ENCODE peak calls at places on chromosomes 12 and 14, in ten cellular contexts. X is A549, A is fibroblast of the aortic adventitia, V is GM10248, O is adrenal gland, H is OCI-LY7, I is GM06990, U is Calu3, N is heart left ventricle, W is natural killer cell. J is an unnamed sample.

GRCh38 chr12:52748578-52748977 is 28.6 kb downstream of the KRT76 start:
- DNase-seq in X (no peak), A (no peak), V (no peak), O (no peak), H (no peak), I (no peak), U (no peak), N (no peak), W (no peak), J (no peak)

GRCh38 chr12:132366341-132366861 is 37.0 kb upstream of the GALNT9 start:
- DNase-seq in X (no peak), A (no peak), V (no peak), O (no peak), H (no peak), I (no peak), U (no peak), N (no peak), W (no peak), J (no peak)

GRCh38 chr12:92290016-92290685 is 144.5 kb upstream of the BTG1 start:
- DNase-seq in X (peak; percentile 10), A (peak; percentile 75), V (no peak), O (no peak), H (no peak), I (no peak), U (no peak), N (no peak), W (no peak), J (peak; percentile 81)

GRCh38 chr12:51820721-51821422 is 27.6 kb downstream of the FIGNL2 start:
- DNase-seq in X (peak; percentile 86), A (no peak), V (peak; percentile 55), O (no peak), H (no peak), I (peak; percentile 55), U (no peak), N (peak; percentile 65), W (peak; percentile 75), J (peak; percentile 74)

GRCh38 chr14:100439781-100440180 is 116.6 kb downstream of the SLC25A47 start:
- DNase-seq in X (peak; percentile 33), A (peak; percentile 81), V (no peak), O (no peak), H (no peak), I (no peak), U (no peak), N (no peak), W (no peak), J (peak; percentile 44)

GRCh38 chr12:114777052-114777451 is 93.1 kb upstream of the TBX3 start:
- DNase-seq in X (no peak), A (peak; percentile 34), V (no peak), O (no peak), H (no peak), I (no peak), U (no peak), N (no peak), W (no peak), J (peak; percentile 93)

GRCh38 chr12:18468521-18469075 is 207.3 kb downstream of the PIK3C2G start:
- DNase-seq in X (no peak), A (peak; percentile 30), V (no peak), O (no peak), H (no peak), I (no peak), U (no peak), N (no peak), W (no peak), J (peak; percentile 70)

GRCh38 chr14:67722293-67722692 is 20.6 kb downstream of the RDH12 start:
- DNase-seq in X (no peak), A (peak; percentile 81), V (no peak), O (peak; percentile 76), H (no peak), I (no peak), U (no peak), N (peak; percentile 74), W (no peak), J (no peak)

GRCh38 chr12:89632778-89633177 is 75.9 kb downstream of the ATP2B1 start:
- DNase-seq in X (peak; percentile 63), A (no peak), V (no peak), O (no peak), H (no peak), I (no peak), U (no peak), N (no peak), W (no peak), J (peak; percentile 60)

GRCh38 chr14:79732911-79733310 is 478.4 kb downstream of the DIO2 start:
- DNase-seq in X (no peak), A (peak; percentile 9), V (no peak), O (no peak), H (no peak), I (no peak), U (no peak), N (no peak), W (no peak), J (no peak)
- TF ChIP-seq CTCF in X (no peak), A (no peak), V (no peak), O (no peak), H (no peak), I (no peak), U (no peak), N (no peak), W (no peak), J (no peak)

DNA sequence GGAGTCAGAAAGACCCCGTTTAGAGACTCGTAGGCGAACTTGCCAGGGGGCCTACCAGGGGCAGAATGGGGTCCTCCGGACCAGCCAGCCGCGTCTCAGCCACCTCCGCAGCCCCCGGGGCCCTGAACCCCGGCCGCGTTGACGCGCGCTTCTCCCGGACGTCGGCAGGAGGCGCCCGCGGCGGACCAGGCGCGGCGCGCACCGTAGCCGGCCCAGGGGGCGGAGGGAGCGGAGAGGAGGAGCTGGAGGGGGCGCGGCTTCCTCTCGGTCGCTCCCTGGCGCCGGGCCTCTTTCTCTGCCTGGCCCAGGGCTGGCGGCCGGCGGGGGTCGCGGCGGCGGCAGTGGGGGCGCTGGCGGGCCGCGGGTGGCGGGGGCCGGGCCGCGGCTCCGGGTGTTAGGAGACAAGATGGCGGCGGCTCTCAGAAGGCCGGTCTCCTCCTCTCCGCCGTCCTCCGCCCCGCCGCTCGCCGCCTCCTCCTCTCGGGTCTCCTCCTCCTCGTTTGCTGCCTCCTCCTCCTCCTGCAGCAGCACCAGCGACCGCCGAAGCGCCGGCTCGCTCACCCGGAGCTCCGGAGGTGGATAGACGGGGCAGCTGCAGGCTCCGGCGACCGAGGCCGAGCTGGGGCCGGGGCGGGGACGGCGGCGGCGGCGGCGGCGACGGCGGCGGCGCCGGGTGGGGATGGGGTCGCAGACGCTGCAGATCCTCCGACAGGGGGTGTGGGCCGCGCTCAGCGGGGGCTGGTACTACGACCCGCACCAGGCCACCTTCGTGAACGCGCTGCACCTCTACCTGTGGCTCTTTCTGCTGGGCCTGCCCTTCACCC is at the start of gene PCNX1:
- DNase-seq in X (peak; percentile 85), A (peak; percentile 81), V (peak; percentile 93), O (peak; percentile 90), H (peak; percentile 94), I (peak; percentile 92), U (peak; percentile 90), N (peak; percentile 91), W (peak; percentile 89), J (peak; percentile 86)
- TF ChIP-seq CTCF in X (peak; percentile 89), A (peak; percentile 60), V (peak; percentile 89), O (peak; percentile 59), H (peak; percentile 81), I (peak; percentile 50), U (peak; percentile 76), N (peak; percentile 91), W (peak; percentile 85), J (peak; percentile 82)

DNA sequence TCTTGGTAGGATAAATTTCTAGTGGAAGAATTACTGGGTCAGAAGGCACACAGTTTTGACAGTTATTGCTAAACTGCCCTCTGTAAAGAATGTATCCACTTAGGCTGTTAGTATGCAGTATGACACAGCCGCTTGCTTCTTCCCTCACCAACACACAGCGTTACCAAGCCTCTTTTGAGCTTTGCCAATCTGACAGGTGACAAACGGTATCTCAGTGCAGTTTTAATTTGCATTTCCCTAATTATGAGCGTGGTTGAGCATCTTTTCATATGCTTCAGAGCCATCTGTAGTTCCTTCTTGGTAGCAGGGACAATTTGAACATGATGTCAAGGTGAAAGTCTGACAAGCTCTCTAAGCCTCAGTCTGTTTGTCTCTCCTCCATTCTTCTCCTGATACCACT is 42.8 kb downstream of the HRK start:
- DNase-seq in X (no peak), A (no peak), V (no peak), O (no peak), H (peak; percentile 61), I (no peak), U (no peak), N (no peak), W (no peak), J (no peak)
- TF ChIP-seq CTCF in X (no peak), A (no peak), V (no peak), O (no peak), H (no peak), I (no peak), U (no peak), N (no peak), W (no peak), J (no peak)

GRCh38 chr12:21843795-21844194 is 69.3 kb upstream of the KCNJ8 start:
- DNase-seq in X (no peak), A (no peak), V (no peak), O (no peak), H (no peak), I (no peak), U (no peak), N (no peak), W (no peak), J (no peak)
- TF ChIP-seq CTCF in X (no peak), A (no peak), V (no peak), O (no peak), H (no peak), I (no peak), U (no peak), N (no peak), W (no peak), J (no peak)

DNA sequence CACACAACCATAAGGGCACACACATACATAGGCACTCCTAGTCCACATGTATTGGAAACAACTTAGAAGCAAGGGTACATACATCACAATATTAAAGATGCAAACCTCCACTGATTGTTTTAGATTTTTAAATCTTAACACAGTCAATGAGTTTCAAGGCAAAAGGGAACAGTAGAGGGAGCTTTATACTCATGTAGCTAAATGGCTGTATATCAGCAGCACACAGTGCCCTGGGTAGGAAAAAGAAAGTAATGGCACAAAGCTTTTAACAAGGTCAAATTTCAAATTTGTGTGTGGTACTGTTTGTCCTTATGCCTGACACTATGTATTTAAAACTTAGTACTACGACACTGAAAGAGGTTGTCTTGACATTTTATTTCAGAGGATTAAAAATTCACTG is 262.0 kb downstream of the MED13L start:
- DNase-seq in X (peak; percentile 52), A (peak; percentile 74), V (peak; percentile 17), O (peak; percentile 34), H (peak; percentile 8), I (no peak), U (no peak), N (no peak), W (no peak), J (peak; percentile 74)
- TF ChIP-seq CTCF in X (peak; percentile 79), A (peak; percentile 73), V (peak; percentile 37), O (peak; percentile 76), H (peak; percentile 55), I (peak; percentile 41), U (no peak), N (peak; percentile 54), W (no peak), J (peak; percentile 87)